ENCODE peak calls at places on chromosomes 4 and X, in five cellular contexts. One of them, this sample, is unnamed.

GRCh38 chr4:86496094-86497060 is 97.7 kb upstream of the PTPN13 start:
- DNase-seq in K562: peak
- DNase-seq in HepG2: no peak
- DNase-seq in SK-N-SH: peak
- DNase-seq in GM12878: no peak
- DNase-seq in this sample: peak

GRCh38 chr4:168848112-168848511 is 161.9 kb downstream of the CBR4 start:
- DNase-seq in K562: no peak
- DNase-seq in HepG2: peak
- DNase-seq in SK-N-SH: peak
- DNase-seq in GM12878: no peak
- DNase-seq in this sample: no peak

GRCh38 chr4:77052352-77052751 is 23.4 kb downstream of the CCNI start:
- DNase-seq in K562: peak
- DNase-seq in HepG2: peak
- DNase-seq in SK-N-SH: no peak
- DNase-seq in GM12878: no peak
- DNase-seq in this sample: peak

GRCh38 chr4:76570141-76570989 is 135.3 kb downstream of the SHROOM3 start:
- DNase-seq in K562: no peak
- DNase-seq in HepG2: peak
- DNase-seq in SK-N-SH: no peak
- DNase-seq in GM12878: no peak
- DNase-seq in this sample: no peak

GRCh38 chr4:866761-867390 is 40.9 kb upstream of the CPLX1 start:
- DNase-seq in K562: no peak
- DNase-seq in HepG2: no peak
- DNase-seq in SK-N-SH: no peak
- DNase-seq in GM12878: no peak
- DNase-seq in this sample: no peak

GRCh38 chr4:88533937-88534750 is 10.6 kb upstream of the PYURF start:
- DNase-seq in K562: no peak
- DNase-seq in HepG2: no peak
- DNase-seq in SK-N-SH: no peak
- DNase-seq in GM12878: no peak
- DNase-seq in this sample: no peak

GRCh38 chr4:186621959-186622553 is 66.7 kb upstream of the MTNR1A start:
- DNase-seq in K562: no peak
- DNase-seq in HepG2: no peak
- DNase-seq in SK-N-SH: no peak
- DNase-seq in GM12878: no peak
- DNase-seq in this sample: no peak

GRCh38 chrX:123878177-123878576 is 18.3 kb downstream of the XIAP start:
- DNase-seq in K562: no peak
- DNase-seq in HepG2: no peak
- DNase-seq in SK-N-SH: no peak
- DNase-seq in GM12878: no peak
- DNase-seq in this sample: no peak

GRCh38 chr4:80240976-80241375 is 25.5 kb upstream of the FGF5 start:
- DNase-seq in K562: no peak
- DNase-seq in HepG2: no peak
- DNase-seq in SK-N-SH: no peak
- DNase-seq in GM12878: peak
- DNase-seq in this sample: no peak

GRCh38 chrX:130682990-130683389 is 220.0 kb downstream of the ENOX2 start:
- DNase-seq in K562: no peak
- DNase-seq in HepG2: no peak
- DNase-seq in SK-N-SH: no peak
- DNase-seq in GM12878: no peak
- DNase-seq in this sample: peak

GRCh38 chrX:132480581-132481203 is 8.1 kb downstream of the MBNL3 start:
- DNase-seq in K562: no peak
- DNase-seq in HepG2: peak
- DNase-seq in SK-N-SH: no peak
- DNase-seq in GM12878: peak
- DNase-seq in this sample: no peak

GRCh38 chrX:19964017-19964710 is 26.7 kb downstream of the BCLAF3 start:
- DNase-seq in K562: no peak
- DNase-seq in HepG2: no peak
- DNase-seq in SK-N-SH: no peak
- DNase-seq in GM12878: no peak
- DNase-seq in this sample: no peak

GRCh38 chr4:78885598-78885997 is 53.6 kb downstream of the PAQR3 start:
- DNase-seq in K562: no peak
- DNase-seq in HepG2: no peak
- DNase-seq in SK-N-SH: no peak
- DNase-seq in GM12878: no peak
- DNase-seq in this sample: no peak

GRCh38 chr4:168724960-168725359 is 228.1 kb downstream of the PALLD start:
- DNase-seq in K562: no peak
- DNase-seq in HepG2: no peak
- DNase-seq in SK-N-SH: no peak
- DNase-seq in GM12878: no peak
- DNase-seq in this sample: no peak

GRCh38 chr4:150816491-150816890 is 198.6 kb downstream of the LRBA start:
- DNase-seq in K562: no peak
- DNase-seq in HepG2: no peak
- DNase-seq in SK-N-SH: no peak
- DNase-seq in GM12878: no peak
- DNase-seq in this sample: no peak
- TF ChIP-seq FOXM1 in K562: no peak
- TF ChIP-seq FOXM1 in HepG2: no peak
- TF ChIP-seq FOXM1 in SK-N-SH: no peak
- TF ChIP-seq FOXM1 in GM12878: no peak
- TF ChIP-seq FOXM1 in this sample: no peak

GRCh38 chr4:146883070-146883469 is 62.6 kb downstream of the TTC29 start:
- DNase-seq in K562: no peak
- DNase-seq in HepG2: no peak
- DNase-seq in SK-N-SH: no peak
- DNase-seq in GM12878: no peak
- DNase-seq in this sample: no peak
- TF ChIP-seq FOXM1 in K562: no peak
- TF ChIP-seq FOXM1 in HepG2: no peak
- TF ChIP-seq FOXM1 in SK-N-SH: no peak
- TF ChIP-seq FOXM1 in GM12878: no peak
- TF ChIP-seq FOXM1 in this sample: no peak

GRCh38 chrX:146707781-146708180 is 101.8 kb upstream of the CXorf51B start:
- DNase-seq in K562: no peak
- DNase-seq in HepG2: no peak
- DNase-seq in SK-N-SH: no peak
- DNase-seq in GM12878: no peak
- DNase-seq in this sample: peak
- TF ChIP-seq FOXM1 in K562: no peak
- TF ChIP-seq FOXM1 in HepG2: no peak
- TF ChIP-seq FOXM1 in SK-N-SH: no peak
- TF ChIP-seq FOXM1 in GM12878: no peak
- TF ChIP-seq FOXM1 in this sample: no peak

GRCh38 chr4:158903472-158904043 is 134.7 kb downstream of the FNIP2 start:
- DNase-seq in K562: no peak
- DNase-seq in HepG2: no peak
- DNase-seq in SK-N-SH: no peak
- DNase-seq in GM12878: no peak
- DNase-seq in this sample: no peak

GRCh38 chr4:158904815-158905214 is 136.0 kb downstream of the FNIP2 start:
- DNase-seq in K562: no peak
- DNase-seq in HepG2: no peak
- DNase-seq in SK-N-SH: no peak
- DNase-seq in GM12878: no peak
- DNase-seq in this sample: no peak

GRCh38 chr4:158903079-158903456 is 134.2 kb downstream of the FNIP2 start:
- DNase-seq in K562: no peak
- DNase-seq in HepG2: no peak
- DNase-seq in SK-N-SH: no peak
- DNase-seq in GM12878: no peak
- DNase-seq in this sample: no peak

GRCh38 chr4:158906073-158906472 is 137.2 kb downstream of the FNIP2 start:
- DNase-seq in K562: no peak
- DNase-seq in HepG2: no peak
- DNase-seq in SK-N-SH: no peak
- DNase-seq in GM12878: peak
- DNase-seq in this sample: no peak
- TF ChIP-seq FOXM1 in K562: no peak
- TF ChIP-seq FOXM1 in HepG2: no peak
- TF ChIP-seq FOXM1 in SK-N-SH: no peak
- TF ChIP-seq FOXM1 in GM12878: no peak
- TF ChIP-seq FOXM1 in this sample: no peak

GRCh38 chr4:144667500-144667899 is 21.5 kb downstream of the HHIP start:
- DNase-seq in K562: no peak
- DNase-seq in HepG2: no peak
- DNase-seq in SK-N-SH: no peak
- DNase-seq in GM12878: no peak
- DNase-seq in this sample: no peak
- TF ChIP-seq FOXM1 in K562: no peak
- TF ChIP-seq FOXM1 in HepG2: no peak
- TF ChIP-seq FOXM1 in SK-N-SH: no peak
- TF ChIP-seq FOXM1 in GM12878: no peak
- TF ChIP-seq FOXM1 in this sample: no peak

GRCh38 chr4:13992975-13993495 is 365.5 kb upstream of the BOD1L1 start:
- DNase-seq in K562: no peak
- DNase-seq in HepG2: no peak
- DNase-seq in SK-N-SH: no peak
- DNase-seq in GM12878: no peak
- DNase-seq in this sample: no peak
- TF ChIP-seq FOXM1 in K562: no peak
- TF ChIP-seq FOXM1 in HepG2: no peak
- TF ChIP-seq FOXM1 in SK-N-SH: no peak
- TF ChIP-seq FOXM1 in GM12878: no peak
- TF ChIP-seq FOXM1 in this sample: no peak

GRCh38 chr4:2141022-2141761 is 82.1 kb downstream of the NAT8L start:
- DNase-seq in K562: no peak
- DNase-seq in HepG2: no peak
- DNase-seq in SK-N-SH: no peak
- DNase-seq in GM12878: peak
- DNase-seq in this sample: no peak
- TF ChIP-seq FOXM1 in K562: no peak
- TF ChIP-seq FOXM1 in HepG2: no peak
- TF ChIP-seq FOXM1 in SK-N-SH: no peak
- TF ChIP-seq FOXM1 in GM12878: no peak
- TF ChIP-seq FOXM1 in this sample: no peak

DNA sequence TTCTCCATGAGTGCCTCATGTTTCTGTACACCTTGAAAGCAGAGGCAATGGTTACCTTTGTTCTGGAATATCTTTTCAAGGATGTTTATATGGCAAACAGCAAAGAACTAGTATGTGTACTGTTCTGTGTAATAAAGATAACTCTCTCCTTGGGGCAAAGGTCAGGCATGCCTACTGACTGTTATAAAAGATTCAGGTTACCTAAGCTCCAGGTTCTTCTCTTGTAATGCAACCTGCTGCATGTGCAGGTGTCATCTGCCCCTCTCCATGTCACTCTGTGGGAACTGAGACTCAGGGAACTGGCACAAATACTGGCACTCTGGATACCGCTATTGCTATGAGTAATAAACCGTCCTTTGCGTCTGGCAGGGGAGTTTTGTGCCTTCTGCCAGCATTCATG is 5.4 kb upstream of the TRPC3 start:
- DNase-seq in K562: no peak
- DNase-seq in HepG2: no peak
- DNase-seq in SK-N-SH: no peak
- DNase-seq in GM12878: no peak
- DNase-seq in this sample: no peak
- TF ChIP-seq FOXM1 in K562: no peak
- TF ChIP-seq FOXM1 in HepG2: no peak
- TF ChIP-seq FOXM1 in SK-N-SH: no peak
- TF ChIP-seq FOXM1 in GM12878: no peak
- TF ChIP-seq FOXM1 in this sample: no peak

This sample was measured in HEK293T.